ENCODE peak calls at places on chromosomes 4 and X, in four cellular contexts. R is stimulated activated CD4-positive, alpha-beta T cell treated with anti-CD3 and anti-CD28 coated beads, Interleukin-2, amount 100 ng/mL, for 48 hours; O is AG09309; X is heart right ventricle. K is an unnamed sample.

GRCh38 chrX:69361286-69361926 is 142.7 kb upstream of the NALF2 start:
- DNase-seq in R (no peak), O (peak), X (no peak), K (no peak)

GRCh38 chr4:25484243-25484721 is 107.2 kb downstream of the ANAPC4 start:
- DNase-seq in X (no peak), R (no peak), O (no peak), K (peak)

GRCh38 chr4:183285886-183286285 is 34.2 kb downstream of the CLDN22 start:
- DNase-seq in R (no peak), X (no peak), O (no peak), K (no peak)

GRCh38 chr4:148152868-148153630 is 289.2 kb downstream of the NR3C2 start:
- DNase-seq in X (no peak), O (no peak), R (no peak), K (no peak)

GRCh38 chrX:27910412-27910811 is 70.8 kb downstream of the DCAF8L1 start:
- DNase-seq in X (no peak), R (no peak), O (no peak), K (no peak)

GRCh38 chr4:101068115-101068514 is 279.2 kb downstream of the PPP3CA start:
- DNase-seq in X (no peak), O (no peak), R (no peak), K (no peak)

GRCh38 chrX:70174754-70175153 is 2.5 kb upstream of the DGAT2L6 start:
- DNase-seq in X (no peak), O (no peak), R (no peak), K (peak)

GRCh38 chrX:97398030-97398551 is 514.4 kb downstream of the RPA4 start:
- DNase-seq in R (no peak), X (no peak), O (no peak), K (no peak)

GRCh38 chr4:4860381-4860802 is 927 bp downstream of the MSX1 start:
- DNase-seq in O (no peak), R (no peak), X (no peak), K (no peak)

GRCh38 chr4:31467781-31468180 is 747.6 kb downstream of the PCDH7 start:
- DNase-seq in O (no peak), X (no peak), R (no peak), K (no peak)

GRCh38 chrX:111375747-111376146 is 36.2 kb downstream of the DCX start:
- DNase-seq in O (no peak), R (no peak), X (no peak), K (no peak)

GRCh38 chr4:89558147-89558546 is 250.5 kb upstream of the GPRIN3 start:
- DNase-seq in O (no peak), X (no peak), R (no peak), K (peak)

GRCh38 chrX:68684919-68685304 is 37.4 kb downstream of the STARD8 start:
- DNase-seq in R (no peak), X (no peak), O (no peak), K (no peak)

GRCh38 chr4:74658114-74658513 is 136.2 kb downstream of the BTC start:
- DNase-seq in X (no peak), O (no peak), R (no peak), K (no peak)

GRCh38 chrX:14351889-14352288 is 177.4 kb upstream of the GLRA2 start:
- DNase-seq in X (no peak), O (no peak), R (no peak), K (peak)

GRCh38 chr4:113750315-113750714 is 11.2 kb downstream of the CAMK2D start:
- DNase-seq in X (no peak), R (no peak), O (no peak), K (no peak)

GRCh38 chr4:52869196-52869595 is 7.1 kb downstream of the RASL11B start:
- DNase-seq in X (peak), O (no peak), R (no peak), K (no peak)

GRCh38 chr4:48708610-48709009 is 71.5 kb downstream of the FRYL start:
- DNase-seq in O (no peak), X (no peak), R (no peak), K (no peak)

GRCh38 chrX:72306085-72306801 is 529 bp upstream of the CITED1 start:
- DNase-seq in R (no peak), X (no peak), O (no peak), K (no peak)

GRCh38 chrX:3380603-3381002 is 34.2 kb upstream of the MXRA5 start:
- DNase-seq in O (no peak), X (no peak), R (no peak), K (no peak)

GRCh38 chr4:55078987-55079386 is 46.4 kb downstream of the KDR start:
- DNase-seq in X (peak), R (no peak), O (peak), K (no peak)

GRCh38 chrX:154547245-154548027 is at the start of gene IKBKG:
- DNase-seq in O (peak), R (peak), X (peak), K (peak)

GRCh38 chrX:71118032-71118984 is at the start of gene MED12:
- DNase-seq in O (peak), R (peak), X (peak), K (peak)

GRCh38 chrX:74579597-74580209 is 34.7 kb downstream of the RLIM start:
- DNase-seq in O (peak), X (no peak), R (no peak), K (no peak)

GRCh38 chrX:145751943-145752342 is 65.7 kb upstream of the SLITRK2 start:
- DNase-seq in X (no peak), O (no peak), R (no peak), K (no peak)

GRCh38 chrX:26918633-26919032 is 544.5 kb downstream of the PPP4R3C start:
- DNase-seq in O (no peak), X (no peak), R (no peak), K (no peak)

GRCh38 chrX:7925867-7926472 is 1.2 kb downstream of the PNPLA4 start:
- DNase-seq in O (peak), X (peak), R (peak), K (peak)

GRCh38 chr4:56909083-56909981 is 1.6 kb downstream of the REST start:
- DNase-seq in O (no peak), R (peak), X (peak), K (no peak)

GRCh38 chrX:39982927-39983326 is 114.8 kb downstream of the BCOR start:
- DNase-seq in X (no peak), O (no peak), R (no peak), K (no peak)

GRCh38 chrX:21968333-21968732 is 27.8 kb downstream of the SMS start:
- DNase-seq in O (no peak), X (no peak), R (no peak), K (no peak)

GRCh38 chrX:84876876-84877275 is 126.8 kb upstream of the APOOL start:
- DNase-seq in O (no peak), R (no peak), X (no peak), K (no peak)

GRCh38 chr4:141912831-141913230 is 276.4 kb downstream of the IL15 start:
- DNase-seq in X (no peak), O (no peak), R (no peak), K (peak)

GRCh38 chr4:183323295-183323694 is 1.1 kb upstream of the CLDN24 start:
- DNase-seq in O (no peak), X (no peak), R (no peak), K (no peak)

GRCh38 chr4:2194556-2194955 is 47.4 kb downstream of the HAUS3 start:
- DNase-seq in R (no peak), O (no peak), X (no peak), K (no peak)

GRCh38 chrX:134173541-134174272 is 63.3 kb upstream of the CCDC160 start:
- DNase-seq in X (no peak), R (no peak), O (no peak), K (no peak)

GRCh38 chr4:87734084-87734483 is 65.3 kb upstream of the IBSP start:
- DNase-seq in R (no peak), O (no peak), X (no peak), K (no peak)

GRCh38 chr4:6377626-6378492 is 94.6 kb downstream of the PPP2R2C start:
- DNase-seq in X (no peak), O (no peak), R (no peak), K (no peak)

K was measured in COR-L47.